ENCODE peak calls at places on chromosomes 4 and X, in four cellular contexts. M is cardiac muscle cell, P is brain microvascular endothelial cell, F is IMR-90. S is an unnamed sample.

GRCh38 chrX:21382715-21383114 is 8.5 kb downstream of the CNKSR2 start:
- DNase-seq in F (no peak), M (no peak), P (no peak), S (no peak)

GRCh38 chr4:41977709-41978108 is 3.8 kb upstream of the DCAF4L1 start:
- DNase-seq in M (no peak), P (peak), F (peak), S (peak)

GRCh38 chr4:156778606-156779005 is 193.0 kb downstream of the PDGFC start:
- DNase-seq in F (peak), M (no peak), P (no peak), S (peak)

GRCh38 chr4:26152051-26152450 is 168.8 kb upstream of the RBPJ start:
- DNase-seq in M (no peak), P (no peak), F (no peak), S (no peak)

GRCh38 chrX:13689519-13690211 is 737 bp downstream of the RAB9A start:
- DNase-seq in F (peak), P (peak), M (peak), S (no peak)

GRCh38 chrX:13816899-13817298 is at the start of gene GPM6B:
- DNase-seq in M (no peak), F (no peak), P (no peak), S (no peak)

GRCh38 chr4:71187399-71188196 is 151.2 kb upstream of the SLC4A4 start:
- DNase-seq in F (peak), M (peak), P (no peak), S (no peak)

GRCh38 chr4:42326524-42326923 is 70.8 kb upstream of the SHISA3 start:
- DNase-seq in F (no peak), P (no peak), M (no peak), S (no peak)

GRCh38 chr4:336099-336892 is 1.3 kb upstream of the ZNF141 start:
- DNase-seq in M (peak), P (no peak), F (no peak), S (no peak)

GRCh38 chr4:153039542-153040185 is 103.5 kb downstream of the FHDC1 start:
- DNase-seq in M (no peak), F (no peak), P (no peak), S (no peak)

GRCh38 chrX:24506082-24506481 is 41.0 kb downstream of the PDK3 start:
- DNase-seq in P (peak), F (peak), M (no peak), S (no peak)

GRCh38 chrX:154457491-154458115 is 478 bp upstream of the PLXNA3 start:
- DNase-seq in P (no peak), M (peak), F (no peak), S (no peak)

GRCh38 chrX:12771445-12772069 is 19.7 kb upstream of the PRPS2 start:
- DNase-seq in P (peak), M (peak), F (peak), S (no peak)

DNA sequence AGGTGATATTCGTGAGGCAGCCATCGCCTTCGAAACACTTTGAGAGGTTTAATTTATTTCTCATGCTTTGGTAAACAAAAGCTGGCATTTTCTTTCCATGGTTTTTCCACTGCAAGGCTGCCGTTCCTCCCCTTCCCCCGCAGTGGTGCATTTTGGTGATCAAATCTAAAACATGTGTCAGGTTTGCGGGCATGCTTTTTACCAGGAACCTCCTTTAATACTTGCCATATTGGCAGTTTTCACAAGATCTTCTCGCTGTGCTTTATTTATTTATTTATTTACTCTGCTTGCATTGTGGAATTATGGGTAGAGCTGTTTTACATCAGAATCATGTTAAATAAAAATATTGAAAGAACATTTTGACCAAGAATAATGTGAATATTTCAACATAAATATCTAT is 54.2 kb downstream of the STOX2 start:
- DNase-seq in F (no peak), P (no peak), M (no peak), S (no peak)
- H3K27ac ChIP-seq in F (no peak), P (no peak), M (peak), S (no peak)

DNA sequence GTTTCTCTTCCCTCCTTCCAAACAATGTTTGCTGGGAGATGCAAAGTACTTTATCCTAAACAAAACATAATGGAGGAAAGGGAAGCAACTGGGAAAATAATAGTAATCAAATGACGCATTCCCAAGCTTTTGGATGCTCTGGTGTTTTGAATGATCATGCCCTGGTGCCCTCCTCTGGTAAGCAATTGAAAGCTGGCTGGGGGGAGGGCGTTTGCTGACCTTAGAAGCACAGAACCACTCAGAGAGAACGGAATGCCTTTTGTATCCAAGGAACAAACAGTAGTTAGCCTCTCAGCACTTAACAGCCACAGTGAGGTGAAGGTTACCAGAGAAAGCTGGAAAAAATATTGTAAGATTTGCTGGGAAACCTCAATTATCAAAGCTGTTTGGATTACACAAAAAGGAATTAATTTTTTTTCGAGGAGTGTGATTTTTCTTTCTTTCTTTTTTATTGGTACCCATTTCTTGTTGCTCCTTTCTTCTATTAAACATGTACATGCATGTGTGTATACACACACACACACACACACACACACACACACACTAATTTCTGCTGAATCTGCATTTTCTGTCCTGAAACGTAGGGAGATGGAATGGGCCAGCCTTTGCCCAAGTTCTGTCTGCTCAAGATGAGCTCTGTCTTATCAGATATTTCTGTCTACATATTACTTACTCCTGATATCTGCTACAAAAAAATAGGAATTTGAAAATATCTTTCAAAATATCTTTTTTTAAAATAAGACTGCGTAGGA is 155.8 kb upstream of the IGFBP7 start:
- DNase-seq in M (peak), P (no peak), F (no peak), S (no peak)
- TF ChIP-seq CTCF in M (no peak), P (no peak), F (no peak), S (no peak)

DNA sequence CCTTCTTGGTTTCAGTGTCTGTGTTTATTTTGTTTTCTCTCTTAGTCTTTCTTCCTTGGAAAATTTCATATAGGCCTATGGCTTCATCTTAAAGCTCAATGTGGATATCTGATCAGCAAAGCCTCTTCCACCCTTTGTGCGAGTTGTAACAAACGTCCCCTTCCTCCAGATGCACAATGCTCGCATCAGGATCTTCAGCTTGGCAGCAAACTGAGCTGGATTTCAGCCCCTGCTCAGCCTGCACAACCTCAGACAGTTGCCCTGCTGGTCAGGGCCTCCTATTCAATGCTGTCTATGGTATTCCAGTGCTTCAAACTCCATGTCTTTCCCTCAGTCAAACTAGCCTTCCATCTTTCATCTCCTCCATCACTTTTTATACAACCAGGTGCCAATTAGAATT is 309.4 kb downstream of the ARHGAP24 start:
- DNase-seq in P (no peak), F (no peak), M (no peak), S (no peak)
- H3K4me3 ChIP-seq in P (no peak), F (no peak), M (no peak), S (no peak)

GRCh38 chrX:148538582-148538981 is 38.2 kb downstream of the AFF2 start:
- DNase-seq in M (no peak), P (no peak), F (no peak), S (no peak)
- H3K27ac ChIP-seq in M (no peak), P (no peak), F (no peak), S (no peak)

DNA sequence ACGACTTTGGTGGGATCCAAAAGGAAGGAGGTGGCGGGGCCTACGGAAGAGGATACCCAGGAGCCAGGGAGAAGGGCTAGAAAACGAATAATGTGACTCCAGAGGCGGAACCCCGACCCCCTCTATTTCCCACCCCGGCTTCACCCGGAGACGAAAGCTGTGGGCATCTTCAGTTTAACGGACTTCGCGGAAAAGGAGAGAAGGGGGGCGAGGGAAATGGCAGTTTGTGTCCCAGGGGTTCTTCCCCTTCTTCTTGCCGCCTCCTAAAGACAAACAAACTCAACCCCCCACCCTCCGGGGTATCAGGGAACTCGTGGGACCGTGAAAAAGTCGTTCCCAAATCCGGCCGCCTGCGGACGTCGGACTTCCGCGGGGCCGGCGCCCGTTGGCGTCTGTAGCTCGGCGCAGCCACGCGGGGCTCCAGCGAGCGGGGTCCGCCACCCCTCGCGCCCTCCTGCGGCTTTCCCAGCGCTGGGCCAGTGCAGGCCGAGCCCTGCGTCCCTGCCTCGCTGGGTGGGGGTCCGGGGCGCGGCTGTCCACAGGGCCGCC is 3.6 kb upstream of the LEF1 start:
- DNase-seq in P (no peak), M (peak), F (no peak), S (no peak)
- TF ChIP-seq CTCF in P (no peak), M (no peak), F (no peak), S (no peak)

DNA sequence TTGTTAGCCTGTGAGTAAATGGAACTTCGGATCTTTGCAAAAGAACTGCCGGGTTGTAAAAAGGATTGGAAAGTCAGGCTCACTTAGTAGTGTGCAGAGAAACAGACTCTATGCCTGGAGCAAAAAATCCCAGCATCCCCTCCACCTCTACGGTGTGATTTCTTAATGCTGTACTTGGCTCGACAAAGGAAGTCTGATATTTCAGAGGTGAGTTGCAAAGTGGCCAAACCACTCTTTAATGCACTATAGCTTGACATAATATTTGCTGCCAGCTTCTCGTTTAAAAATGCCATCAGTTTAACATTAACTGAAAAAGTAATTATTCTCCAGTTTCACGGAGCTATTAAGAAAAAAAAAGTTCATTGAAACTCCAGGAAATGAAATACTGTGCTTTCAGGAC is 448.3 kb upstream of the ZFP42 start:
- DNase-seq in F (no peak), M (no peak), P (no peak), S (no peak)
- H3K4me3 ChIP-seq in F (no peak), M (no peak), P (no peak), S (no peak)

DNA sequence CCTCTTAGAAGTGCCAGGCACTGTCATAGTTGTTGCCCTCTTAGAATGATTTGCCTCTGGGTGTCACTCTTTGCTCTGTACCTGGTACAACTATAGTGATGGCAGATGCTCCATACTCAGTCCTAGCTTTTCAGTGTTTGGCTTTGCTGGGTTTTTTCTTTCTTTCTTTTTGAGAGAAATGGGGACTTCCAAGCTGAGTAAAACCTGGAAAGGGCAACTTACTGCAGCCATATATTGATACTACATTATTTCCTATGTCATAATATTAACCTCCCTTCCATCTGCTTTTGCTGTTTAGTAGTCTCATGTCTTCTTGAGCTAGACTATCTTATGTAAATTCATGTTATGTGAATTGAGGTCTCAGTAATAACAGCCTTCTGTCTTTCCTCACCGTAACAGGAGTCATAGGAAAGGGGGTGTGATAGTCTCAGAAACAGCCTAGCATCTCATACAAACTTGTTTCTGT is 49.0 kb downstream of the NIPAL1 start:
- DNase-seq in P (no peak), F (no peak), M (no peak), S (no peak)
- H3K27ac ChIP-seq in P (no peak), F (no peak), M (no peak), S (no peak)

DNA sequence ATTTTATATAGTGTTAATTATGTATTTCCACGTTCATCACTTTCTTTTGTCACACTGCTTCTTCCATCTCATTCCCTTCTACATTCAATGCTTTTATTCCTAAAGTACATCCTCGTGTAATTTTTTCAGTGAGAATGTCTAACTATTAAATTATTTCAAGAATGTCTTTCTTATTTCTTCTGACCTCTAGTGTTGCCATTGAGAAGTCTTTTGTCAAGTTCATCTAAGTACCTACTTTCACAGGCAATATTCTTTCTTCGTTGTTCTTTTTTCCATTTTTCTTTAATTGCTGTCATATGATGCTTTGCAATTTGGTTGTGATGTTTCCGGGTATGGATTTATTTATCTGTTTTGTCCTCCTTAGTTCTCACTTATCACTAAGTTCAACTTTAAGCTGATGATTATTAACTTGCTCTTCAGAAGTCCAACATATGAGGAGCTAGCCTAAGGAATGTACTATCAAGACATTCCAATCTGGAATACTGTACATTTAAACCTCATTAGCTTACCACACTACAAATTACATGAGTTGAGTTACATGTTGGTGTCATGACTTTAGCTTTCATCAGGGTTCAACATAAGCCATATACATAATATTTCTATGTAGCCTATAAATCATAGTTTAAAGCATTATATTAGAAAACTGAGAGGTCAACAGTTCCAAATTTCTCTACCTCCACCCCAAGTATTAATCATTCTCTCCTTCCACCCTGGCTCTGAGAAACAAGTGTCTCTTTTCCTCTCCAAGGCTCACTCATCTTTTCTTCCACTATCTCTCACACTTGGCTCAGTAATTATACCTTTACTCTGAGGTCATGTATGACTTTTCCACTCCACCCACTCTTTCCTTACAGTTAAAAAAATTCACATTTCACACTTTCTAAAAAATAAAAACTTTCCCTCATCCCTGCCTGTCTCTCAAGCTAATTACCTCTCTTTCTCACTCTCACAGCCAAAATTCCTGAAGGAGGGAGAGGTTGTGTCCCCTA is 81.5 kb downstream of the COX18 start:
- DNase-seq in P (no peak), F (no peak), M (no peak), S (no peak)
- TF ChIP-seq CTCF in P (no peak), F (no peak), M (peak), S (no peak)

GRCh38 chr4:82462415-82462831 is 32.0 kb downstream of the ENOPH1 start:
- DNase-seq in M (peak), P (peak), F (peak), S (peak)

GRCh38 chr4:82463221-82463620 is 32.8 kb downstream of the ENOPH1 start:
- DNase-seq in F (no peak), P (no peak), M (no peak), S (no peak)

GRCh38 chr4:82469776-82470345 is 39.5 kb downstream of the ENOPH1 start:
- DNase-seq in F (peak), P (peak), M (no peak), S (peak)

GRCh38 chr4:82461710-82462109 is 31.3 kb downstream of the ENOPH1 start:
- DNase-seq in M (no peak), F (no peak), P (no peak), S (no peak)

GRCh38 chr4:82467442-82467841 is 37.1 kb downstream of the ENOPH1 start:
- DNase-seq in M (no peak), F (no peak), P (no peak), S (no peak)
- H3K4me3 ChIP-seq in M (no peak), F (no peak), P (no peak), S (no peak)

S was measured in AG04450.